ENCODE peak calls at places on chromosomes 6 and 20, in nine cellular contexts. One of them, this sample, is unnamed.

GRCh38 chr20:61818746-61819483 is 246.8 kb downstream of the TAF4 start:
- DNase-seq in T-helper 9 cell: no peak
- DNase-seq in HCT116: no peak
- DNase-seq in EL: no peak
- DNase-seq in LHCN-M2: no peak
- DNase-seq in HTR-8/SVneo: no peak
- DNase-seq in PC-3: no peak
- DNase-seq in RPMI7951: no peak
- DNase-seq in lung microvascular endothelial cell: no peak
- DNase-seq in this sample: no peak

GRCh38 chr6:138099832-138100231 is 7.4 kb downstream of the PERP start:
- DNase-seq in LHCN-M2: no peak
- DNase-seq in T-helper 9 cell: no peak
- DNase-seq in HCT116: no peak
- DNase-seq in EL: peak; percentile 43
- DNase-seq in RPMI7951: no peak
- DNase-seq in PC-3: peak; percentile 83
- DNase-seq in HTR-8/SVneo: no peak
- DNase-seq in lung microvascular endothelial cell: no peak
- DNase-seq in this sample: no peak

GRCh38 chr6:66897576-66897975 is 1190.5 kb upstream of the EYS start:
- DNase-seq in RPMI7951: peak; percentile 33
- DNase-seq in lung microvascular endothelial cell: no peak
- DNase-seq in HCT116: no peak
- DNase-seq in EL: no peak
- DNase-seq in HTR-8/SVneo: no peak
- DNase-seq in LHCN-M2: peak; percentile 71
- DNase-seq in T-helper 9 cell: no peak
- DNase-seq in PC-3: peak; percentile 13
- DNase-seq in this sample: no peak

GRCh38 chr6:105748737-105749161 is 337.4 kb upstream of the PRDM1 start:
- DNase-seq in RPMI7951: peak; percentile 25
- DNase-seq in EL: peak; percentile 13
- DNase-seq in PC-3: peak; percentile 51
- DNase-seq in LHCN-M2: no peak
- DNase-seq in HCT116: no peak
- DNase-seq in T-helper 9 cell: no peak
- DNase-seq in HTR-8/SVneo: no peak
- DNase-seq in lung microvascular endothelial cell: no peak
- DNase-seq in this sample: no peak

GRCh38 chr6:27761391-27761790 is 150.8 kb downstream of the OR2B2 start:
- DNase-seq in HTR-8/SVneo: no peak
- DNase-seq in HCT116: no peak
- DNase-seq in LHCN-M2: no peak
- DNase-seq in lung microvascular endothelial cell: no peak
- DNase-seq in PC-3: no peak
- DNase-seq in T-helper 9 cell: no peak
- DNase-seq in RPMI7951: peak; percentile 10
- DNase-seq in EL: no peak
- DNase-seq in this sample: no peak

GRCh38 chr20:63533871-63534393 is 3.2 kb downstream of the PTK6 start:
- DNase-seq in PC-3: no peak
- DNase-seq in HCT116: no peak
- DNase-seq in RPMI7951: no peak
- DNase-seq in T-helper 9 cell: no peak
- DNase-seq in HTR-8/SVneo: no peak
- DNase-seq in LHCN-M2: no peak
- DNase-seq in EL: no peak
- DNase-seq in lung microvascular endothelial cell: no peak
- DNase-seq in this sample: no peak

GRCh38 chr6:169701218-169701952 is 444 bp downstream of the WDR27 start:
- DNase-seq in EL: no peak
- DNase-seq in HTR-8/SVneo: no peak
- DNase-seq in lung microvascular endothelial cell: no peak
- DNase-seq in LHCN-M2: no peak
- DNase-seq in PC-3: peak; percentile 6
- DNase-seq in RPMI7951: peak; percentile 43
- DNase-seq in T-helper 9 cell: no peak
- DNase-seq in HCT116: no peak
- DNase-seq in this sample: no peak

GRCh38 chr20:29873946-29874345 is 1383.5 kb upstream of the DEFB115 start:
- DNase-seq in HCT116: no peak
- DNase-seq in LHCN-M2: peak; percentile 38
- DNase-seq in EL: peak; percentile 51
- DNase-seq in HTR-8/SVneo: no peak
- DNase-seq in T-helper 9 cell: peak; percentile 18
- DNase-seq in lung microvascular endothelial cell: peak; percentile 36
- DNase-seq in PC-3: no peak
- DNase-seq in RPMI7951: peak; percentile 45
- DNase-seq in this sample: no peak

GRCh38 chr6:68572525-68572924 is 62.6 kb upstream of the ADGRB3 start:
- DNase-seq in RPMI7951: no peak
- DNase-seq in EL: no peak
- DNase-seq in PC-3: peak; percentile 64
- DNase-seq in lung microvascular endothelial cell: peak; percentile 26
- DNase-seq in LHCN-M2: peak; percentile 11
- DNase-seq in HTR-8/SVneo: no peak
- DNase-seq in HCT116: no peak
- DNase-seq in T-helper 9 cell: no peak
- DNase-seq in this sample: peak; percentile 18

GRCh38 chr20:20454850-20455627 is 87.1 kb downstream of the INSM1 start:
- DNase-seq in RPMI7951: no peak
- DNase-seq in lung microvascular endothelial cell: no peak
- DNase-seq in EL: no peak
- DNase-seq in HTR-8/SVneo: no peak
- DNase-seq in HCT116: no peak
- DNase-seq in LHCN-M2: no peak
- DNase-seq in PC-3: no peak
- DNase-seq in T-helper 9 cell: no peak
- DNase-seq in this sample: no peak

GRCh38 chr6:41449399-41450245 is 96.6 kb upstream of the FOXP4 start:
- DNase-seq in T-helper 9 cell: no peak
- DNase-seq in EL: no peak
- DNase-seq in PC-3: no peak
- DNase-seq in HTR-8/SVneo: no peak
- DNase-seq in RPMI7951: peak; percentile 46
- DNase-seq in LHCN-M2: no peak
- DNase-seq in lung microvascular endothelial cell: no peak
- DNase-seq in HCT116: no peak
- DNase-seq in this sample: no peak

GRCh38 chr6:134177753-134178229 is 125.4 kb upstream of the SLC2A12 start:
- DNase-seq in EL: peak; percentile 64
- DNase-seq in HCT116: no peak
- DNase-seq in LHCN-M2: peak; percentile 36
- DNase-seq in RPMI7951: peak; percentile 73
- DNase-seq in PC-3: no peak
- DNase-seq in lung microvascular endothelial cell: no peak
- DNase-seq in HTR-8/SVneo: no peak
- DNase-seq in T-helper 9 cell: no peak
- DNase-seq in this sample: no peak

GRCh38 chr6:16318538-16318937 is 80.2 kb downstream of the GMPR start:
- DNase-seq in HCT116: no peak
- DNase-seq in LHCN-M2: peak; percentile 95
- DNase-seq in RPMI7951: peak; percentile 99
- DNase-seq in T-helper 9 cell: no peak
- DNase-seq in EL: peak; percentile 72
- DNase-seq in lung microvascular endothelial cell: peak; percentile 73
- DNase-seq in PC-3: peak; percentile 71
- DNase-seq in HTR-8/SVneo: no peak
- DNase-seq in this sample: no peak

GRCh38 chr20:54438166-54438565 is 37.2 kb upstream of the DOK5 start:
- DNase-seq in RPMI7951: no peak
- DNase-seq in HTR-8/SVneo: no peak
- DNase-seq in PC-3: no peak
- DNase-seq in LHCN-M2: no peak
- DNase-seq in lung microvascular endothelial cell: no peak
- DNase-seq in HCT116: no peak
- DNase-seq in EL: no peak
- DNase-seq in T-helper 9 cell: no peak
- DNase-seq in this sample: no peak

GRCh38 chr6:19578489-19578888 is 258.7 kb upstream of the ID4 start:
- DNase-seq in PC-3: no peak
- DNase-seq in EL: no peak
- DNase-seq in HTR-8/SVneo: no peak
- DNase-seq in T-helper 9 cell: no peak
- DNase-seq in RPMI7951: no peak
- DNase-seq in LHCN-M2: no peak
- DNase-seq in lung microvascular endothelial cell: no peak
- DNase-seq in HCT116: no peak
- DNase-seq in this sample: no peak

GRCh38 chr6:47414517-47415167 is 62.9 kb upstream of the CD2AP start:
- DNase-seq in LHCN-M2: peak; percentile 73
- DNase-seq in EL: peak; percentile 42
- DNase-seq in HCT116: no peak
- DNase-seq in T-helper 9 cell: no peak
- DNase-seq in RPMI7951: peak; percentile 72
- DNase-seq in PC-3: peak; percentile 54
- DNase-seq in HTR-8/SVneo: no peak
- DNase-seq in lung microvascular endothelial cell: peak; percentile 65
- DNase-seq in this sample: peak; percentile 18

GRCh38 chr20:35325385-35325784 is 33.2 kb upstream of the FAM83C start:
- DNase-seq in RPMI7951: no peak
- DNase-seq in HTR-8/SVneo: no peak
- DNase-seq in T-helper 9 cell: no peak
- DNase-seq in HCT116: no peak
- DNase-seq in EL: no peak
- DNase-seq in lung microvascular endothelial cell: no peak
- DNase-seq in PC-3: no peak
- DNase-seq in LHCN-M2: no peak
- DNase-seq in this sample: no peak

GRCh38 chr6:52310932-52311331 is 26.4 kb upstream of the MCM3 start:
- DNase-seq in RPMI7951: peak; percentile 17
- DNase-seq in PC-3: no peak
- DNase-seq in T-helper 9 cell: no peak
- DNase-seq in EL: no peak
- DNase-seq in HTR-8/SVneo: no peak
- DNase-seq in LHCN-M2: no peak
- DNase-seq in lung microvascular endothelial cell: no peak
- DNase-seq in HCT116: no peak
- DNase-seq in this sample: no peak

GRCh38 chr20:61556116-61556515 is 304.1 kb downstream of the CDH4 start:
- DNase-seq in LHCN-M2: peak; percentile 82
- DNase-seq in HCT116: no peak
- DNase-seq in RPMI7951: peak; percentile 78
- DNase-seq in EL: peak; percentile 96
- DNase-seq in HTR-8/SVneo: peak; percentile 86
- DNase-seq in T-helper 9 cell: no peak
- DNase-seq in lung microvascular endothelial cell: no peak
- DNase-seq in PC-3: no peak
- DNase-seq in this sample: no peak

GRCh38 chr20:939606-940005 is 23.5 kb upstream of the ANGPT4 start:
- DNase-seq in RPMI7951: no peak
- DNase-seq in PC-3: no peak
- DNase-seq in T-helper 9 cell: no peak
- DNase-seq in HTR-8/SVneo: no peak
- DNase-seq in EL: no peak
- DNase-seq in LHCN-M2: no peak
- DNase-seq in lung microvascular endothelial cell: no peak
- DNase-seq in HCT116: no peak
- DNase-seq in this sample: no peak

GRCh38 chr20:44734938-44735337 is 10.7 kb upstream of the KCNK15 start:
- DNase-seq in LHCN-M2: peak; percentile 57
- DNase-seq in lung microvascular endothelial cell: peak; percentile 18
- DNase-seq in EL: peak; percentile 82
- DNase-seq in HTR-8/SVneo: peak; percentile 92
- DNase-seq in PC-3: peak; percentile 73
- DNase-seq in RPMI7951: peak; percentile 71
- DNase-seq in HCT116: no peak
- DNase-seq in T-helper 9 cell: no peak
- DNase-seq in this sample: no peak

GRCh38 chr20:14142171-14142570 is 146.9 kb downstream of the MACROD2 start:
- DNase-seq in LHCN-M2: peak; percentile 54
- DNase-seq in lung microvascular endothelial cell: no peak
- DNase-seq in T-helper 9 cell: no peak
- DNase-seq in RPMI7951: no peak
- DNase-seq in EL: peak; percentile 16
- DNase-seq in HTR-8/SVneo: peak; percentile 2
- DNase-seq in PC-3: peak; percentile 75
- DNase-seq in HCT116: peak; percentile 29
- DNase-seq in this sample: peak; percentile 22

GRCh38 chr20:51404297-51405060 is 138.0 kb downstream of the NFATC2 start:
- DNase-seq in LHCN-M2: no peak
- DNase-seq in T-helper 9 cell: peak; percentile 83
- DNase-seq in HTR-8/SVneo: no peak
- DNase-seq in lung microvascular endothelial cell: peak; percentile 87
- DNase-seq in PC-3: no peak
- DNase-seq in HCT116: no peak
- DNase-seq in RPMI7951: no peak
- DNase-seq in EL: no peak
- DNase-seq in this sample: no peak

GRCh38 chr20:17614176-17614811 is 44.4 kb downstream of the DSTN start:
- DNase-seq in HTR-8/SVneo: no peak
- DNase-seq in HCT116: no peak
- DNase-seq in RPMI7951: peak; percentile 34
- DNase-seq in EL: no peak
- DNase-seq in LHCN-M2: no peak
- DNase-seq in T-helper 9 cell: no peak
- DNase-seq in PC-3: no peak
- DNase-seq in lung microvascular endothelial cell: peak; percentile 44
- DNase-seq in this sample: no peak